ENCODE peak calls at places on chromosomes 3 and 15, in five cellular contexts. One of them, this sample, is unnamed.

GRCh38 chr3:192907784-192908183 is 9.9 kb downstream of the MB21D2 start:
- DNase-seq in nephron progenitor cell: no peak
- DNase-seq in natural killer cell: no peak
- DNase-seq in RWPE2: no peak
- DNase-seq in AG09309: no peak
- DNase-seq in this sample: no peak

GRCh38 chr3:69009559-69010410 is 3.7 kb downstream of the EOGT start:
- DNase-seq in nephron progenitor cell: no peak
- DNase-seq in natural killer cell: no peak
- DNase-seq in RWPE2: no peak
- DNase-seq in AG09309: peak
- DNase-seq in this sample: no peak

GRCh38 chr3:132318451-132318850 is 1.2 kb downstream of the ACP3 start:
- DNase-seq in nephron progenitor cell: no peak
- DNase-seq in natural killer cell: no peak
- DNase-seq in RWPE2: no peak
- DNase-seq in AG09309: no peak
- DNase-seq in this sample: no peak

GRCh38 chr3:98172621-98173020 is 6.1 kb downstream of the OR5H15 start:
- DNase-seq in nephron progenitor cell: no peak
- DNase-seq in natural killer cell: no peak
- DNase-seq in RWPE2: no peak
- DNase-seq in AG09309: no peak
- DNase-seq in this sample: no peak

GRCh38 chr3:190731596-190731995 is 130.9 kb downstream of the GMNC start:
- DNase-seq in nephron progenitor cell: no peak
- DNase-seq in natural killer cell: no peak
- DNase-seq in RWPE2: no peak
- DNase-seq in AG09309: no peak
- DNase-seq in this sample: no peak

GRCh38 chr3:44883213-44883955 is 9.0 kb downstream of the TGM4 start:
- DNase-seq in nephron progenitor cell: no peak
- DNase-seq in natural killer cell: no peak
- DNase-seq in RWPE2: no peak
- DNase-seq in AG09309: no peak
- DNase-seq in this sample: no peak

GRCh38 chr15:42385206-42385979 is 26.1 kb downstream of the CAPN3 start:
- DNase-seq in nephron progenitor cell: peak
- DNase-seq in natural killer cell: no peak
- DNase-seq in RWPE2: peak
- DNase-seq in AG09309: no peak
- DNase-seq in this sample: no peak

GRCh38 chr15:72168833-72169232 is 28.8 kb downstream of the GRAMD2A start:
- DNase-seq in nephron progenitor cell: no peak
- DNase-seq in natural killer cell: no peak
- DNase-seq in RWPE2: no peak
- DNase-seq in AG09309: no peak
- DNase-seq in this sample: no peak

GRCh38 chr3:50651875-50652529 is 22.7 kb upstream of the DOCK3 start:
- DNase-seq in nephron progenitor cell: no peak
- DNase-seq in natural killer cell: no peak
- DNase-seq in RWPE2: no peak
- DNase-seq in AG09309: no peak
- DNase-seq in this sample: no peak

GRCh38 chr3:126657901-126658300 is 3.0 kb upstream of the TXNRD3 start:
- DNase-seq in nephron progenitor cell: no peak
- DNase-seq in natural killer cell: no peak
- DNase-seq in RWPE2: no peak
- DNase-seq in AG09309: no peak
- DNase-seq in this sample: no peak

GRCh38 chr3:195559723-195560409 is 16.7 kb upstream of the PPP1R2 start:
- DNase-seq in nephron progenitor cell: no peak
- DNase-seq in natural killer cell: no peak
- DNase-seq in RWPE2: no peak
- DNase-seq in AG09309: no peak
- DNase-seq in this sample: no peak

GRCh38 chr3:4852780-4853748 is 126.2 kb upstream of the BHLHE40 start:
- DNase-seq in nephron progenitor cell: no peak
- DNase-seq in natural killer cell: no peak
- DNase-seq in RWPE2: no peak
- DNase-seq in AG09309: no peak
- DNase-seq in this sample: no peak

GRCh38 chr15:32851619-32852416 is 134.0 kb downstream of the GREM1 start:
- DNase-seq in nephron progenitor cell: no peak
- DNase-seq in natural killer cell: no peak
- DNase-seq in RWPE2: no peak
- DNase-seq in AG09309: peak
- DNase-seq in this sample: no peak

GRCh38 chr3:190696777-190697501 is 165.6 kb downstream of the GMNC start:
- DNase-seq in nephron progenitor cell: no peak
- DNase-seq in natural killer cell: no peak
- DNase-seq in RWPE2: no peak
- DNase-seq in AG09309: no peak
- DNase-seq in this sample: no peak

GRCh38 chr3:32443471-32443870 is 51.8 kb downstream of the CMTM7 start:
- DNase-seq in nephron progenitor cell: no peak
- DNase-seq in natural killer cell: no peak
- DNase-seq in RWPE2: no peak
- DNase-seq in AG09309: peak
- DNase-seq in this sample: no peak

GRCh38 chr3:50297896-50298725 is 1.1 kb downstream of the HYAL3 start:
- DNase-seq in nephron progenitor cell: no peak
- DNase-seq in natural killer cell: no peak
- DNase-seq in RWPE2: no peak
- DNase-seq in AG09309: no peak
- DNase-seq in this sample: no peak

GRCh38 chr3:169822091-169822490 is 9.4 kb upstream of the LRRC34 start:
- DNase-seq in nephron progenitor cell: no peak
- DNase-seq in natural killer cell: no peak
- DNase-seq in RWPE2: no peak
- DNase-seq in AG09309: no peak
- DNase-seq in this sample: no peak

GRCh38 chr15:66588537-66588936 is 22.7 kb upstream of the LCTL start:
- DNase-seq in nephron progenitor cell: no peak
- DNase-seq in natural killer cell: no peak
- DNase-seq in RWPE2: no peak
- DNase-seq in AG09309: no peak
- DNase-seq in this sample: no peak

GRCh38 chr3:14228611-14229470 is 50.2 kb downstream of the LSM3 start:
- DNase-seq in nephron progenitor cell: no peak
- DNase-seq in natural killer cell: no peak
- DNase-seq in RWPE2: no peak
- DNase-seq in AG09309: no peak
- DNase-seq in this sample: no peak

GRCh38 chr15:85499498-85499897 is 119.1 kb downstream of the AKAP13 start:
- DNase-seq in nephron progenitor cell: no peak
- DNase-seq in natural killer cell: no peak
- DNase-seq in RWPE2: no peak
- DNase-seq in AG09309: no peak
- DNase-seq in this sample: no peak

GRCh38 chr15:74208901-74209559 is 6.4 kb upstream of the STRA6 start:
- DNase-seq in nephron progenitor cell: peak
- DNase-seq in natural killer cell: no peak
- DNase-seq in RWPE2: no peak
- DNase-seq in AG09309: no peak
- DNase-seq in this sample: peak

GRCh38 chr3:25856902-25857518 is 67.1 kb downstream of the OXSM start:
- DNase-seq in nephron progenitor cell: no peak
- DNase-seq in natural killer cell: no peak
- DNase-seq in RWPE2: no peak
- DNase-seq in AG09309: peak
- DNase-seq in this sample: no peak

GRCh38 chr15:78565097-78565950 is at the start of gene CHRNA5:
- DNase-seq in nephron progenitor cell: peak
- DNase-seq in natural killer cell: peak
- DNase-seq in RWPE2: peak
- DNase-seq in AG09309: peak
- DNase-seq in this sample: peak

GRCh38 chr3:81216192-81216591 is 545.3 kb downstream of the GBE1 start:
- DNase-seq in nephron progenitor cell: no peak
- DNase-seq in natural killer cell: no peak
- DNase-seq in RWPE2: no peak
- DNase-seq in AG09309: no peak
- DNase-seq in this sample: no peak

GRCh38 chr3:33299395-33300081 is 22.3 kb downstream of the FBXL2 start:
- DNase-seq in nephron progenitor cell: no peak
- DNase-seq in natural killer cell: no peak
- DNase-seq in RWPE2: no peak
- DNase-seq in AG09309: peak
- DNase-seq in this sample: no peak

GRCh38 chr15:57769266-57769665 is 62.8 kb downstream of the POLR2M start:
- DNase-seq in nephron progenitor cell: no peak
- DNase-seq in natural killer cell: no peak
- DNase-seq in RWPE2: no peak
- DNase-seq in AG09309: peak
- DNase-seq in this sample: no peak

GRCh38 chr15:62964251-62964650 is 78.3 kb upstream of the TPM1 start:
- DNase-seq in nephron progenitor cell: no peak
- DNase-seq in natural killer cell: no peak
- DNase-seq in RWPE2: peak
- DNase-seq in AG09309: peak
- DNase-seq in this sample: no peak

GRCh38 chr15:53536479-53537120 is 222.9 kb downstream of the WDR72 start:
- DNase-seq in nephron progenitor cell: no peak
- DNase-seq in natural killer cell: no peak
- DNase-seq in RWPE2: no peak
- DNase-seq in AG09309: no peak
- DNase-seq in this sample: no peak

DNA sequence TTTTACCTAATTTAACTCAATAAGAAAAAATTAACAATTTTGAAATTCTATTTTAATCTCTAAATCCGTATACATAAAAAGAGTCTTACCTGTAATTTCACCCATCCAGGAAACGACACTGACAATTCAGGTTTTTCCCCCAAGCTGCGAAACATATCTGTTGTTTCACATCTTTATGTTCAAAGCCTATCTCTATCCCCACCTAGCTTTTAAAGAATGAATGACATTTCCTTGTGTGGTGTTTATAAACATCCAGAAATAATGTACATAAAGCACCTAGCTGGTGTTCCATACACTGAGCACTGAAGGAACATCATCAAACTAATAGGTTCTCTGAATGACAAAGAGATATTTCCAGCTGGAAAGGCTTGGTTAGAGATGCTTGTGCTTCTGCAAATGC is 867.8 kb downstream of the SQOR start:
- DNase-seq in nephron progenitor cell: no peak
- DNase-seq in natural killer cell: no peak
- DNase-seq in RWPE2: no peak
- DNase-seq in AG09309: no peak
- DNase-seq in this sample: no peak
- TF ChIP-seq CTCF in nephron progenitor cell: peak
- TF ChIP-seq CTCF in natural killer cell: no peak
- TF ChIP-seq CTCF in RWPE2: peak
- TF ChIP-seq CTCF in AG09309: no peak
- TF ChIP-seq CTCF in this sample: peak

GRCh38 chr3:137347132-137347531 is 389.3 kb downstream of the IL20RB start:
- DNase-seq in nephron progenitor cell: no peak
- DNase-seq in natural killer cell: no peak
- DNase-seq in RWPE2: no peak
- DNase-seq in AG09309: no peak
- DNase-seq in this sample: no peak
- TF ChIP-seq CTCF in nephron progenitor cell: no peak
- TF ChIP-seq CTCF in natural killer cell: no peak
- TF ChIP-seq CTCF in RWPE2: no peak
- TF ChIP-seq CTCF in AG09309: no peak
- TF ChIP-seq CTCF in this sample: peak

GRCh38 chr3:57973715-57974477 is 34.3 kb upstream of the FLNB start:
- DNase-seq in nephron progenitor cell: no peak
- DNase-seq in natural killer cell: no peak
- DNase-seq in RWPE2: no peak
- DNase-seq in AG09309: no peak
- DNase-seq in this sample: no peak

GRCh38 chr3:57972421-57973111 is 35.7 kb upstream of the FLNB start:
- DNase-seq in nephron progenitor cell: no peak
- DNase-seq in natural killer cell: no peak
- DNase-seq in RWPE2: peak
- DNase-seq in AG09309: no peak
- DNase-seq in this sample: no peak

GRCh38 chr3:57974796-57975388 is 33.3 kb upstream of the FLNB start:
- DNase-seq in nephron progenitor cell: no peak
- DNase-seq in natural killer cell: no peak
- DNase-seq in RWPE2: peak
- DNase-seq in AG09309: peak
- DNase-seq in this sample: no peak

GRCh38 chr3:57968499-57968898 is 39.7 kb upstream of the FLNB start:
- DNase-seq in nephron progenitor cell: no peak
- DNase-seq in natural killer cell: no peak
- DNase-seq in RWPE2: no peak
- DNase-seq in AG09309: no peak
- DNase-seq in this sample: no peak

DNA sequence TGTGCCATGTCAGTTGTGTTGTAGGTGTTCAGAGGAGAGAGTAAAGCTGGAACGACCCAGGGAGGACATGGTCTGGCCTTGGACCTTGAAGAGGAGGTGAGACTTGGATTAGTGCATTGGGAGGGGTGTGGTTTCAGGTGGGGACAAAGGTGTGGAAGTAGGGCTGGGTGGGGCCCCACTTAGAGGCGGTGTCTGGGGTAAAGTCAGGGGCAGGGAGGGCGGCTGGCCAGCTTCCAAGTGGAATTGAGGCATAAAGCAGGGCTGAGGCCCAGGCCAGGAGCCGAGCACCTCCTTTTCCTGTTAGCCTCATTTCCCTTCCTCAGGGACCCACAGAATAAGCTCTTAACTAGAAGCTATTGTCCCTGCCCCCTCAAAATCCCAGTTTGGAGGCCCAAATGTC is 36.2 kb upstream of the FLNB start:
- DNase-seq in nephron progenitor cell: no peak
- DNase-seq in natural killer cell: no peak
- DNase-seq in RWPE2: peak
- DNase-seq in AG09309: no peak
- DNase-seq in this sample: no peak
- TF ChIP-seq CTCF in nephron progenitor cell: no peak
- TF ChIP-seq CTCF in natural killer cell: no peak
- TF ChIP-seq CTCF in RWPE2: no peak
- TF ChIP-seq CTCF in AG09309: no peak
- TF ChIP-seq CTCF in this sample: no peak

GRCh38 chr15:76961277-76962010 is 29.9 kb downstream of the RCN2 start:
- DNase-seq in nephron progenitor cell: no peak
- DNase-seq in natural killer cell: no peak
- DNase-seq in RWPE2: no peak
- DNase-seq in AG09309: no peak
- DNase-seq in this sample: no peak
- TF ChIP-seq CTCF in nephron progenitor cell: no peak
- TF ChIP-seq CTCF in natural killer cell: no peak
- TF ChIP-seq CTCF in RWPE2: no peak
- TF ChIP-seq CTCF in AG09309: no peak
- TF ChIP-seq CTCF in this sample: peak

DNA sequence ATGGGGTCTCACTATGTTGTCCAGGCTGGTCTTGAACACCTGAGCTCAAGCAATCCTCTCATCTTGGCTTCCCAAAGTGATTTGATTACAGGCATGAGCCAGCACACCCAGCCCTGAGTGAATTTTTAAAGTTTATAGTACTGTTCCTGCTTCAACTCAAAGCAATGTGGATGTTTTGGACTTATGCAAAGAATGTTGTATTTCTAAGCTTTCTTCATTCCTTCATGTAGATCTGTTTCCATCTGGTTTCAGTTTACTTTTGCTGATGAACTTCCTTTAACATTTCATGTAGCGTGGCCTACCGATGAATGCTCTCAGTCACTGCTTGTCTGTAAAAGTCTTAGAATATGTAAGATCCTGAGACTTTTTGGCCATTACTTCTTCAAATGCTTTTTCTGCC is 23.2 kb downstream of the NRG4 start:
- DNase-seq in nephron progenitor cell: no peak
- DNase-seq in natural killer cell: no peak
- DNase-seq in RWPE2: no peak
- DNase-seq in AG09309: peak
- DNase-seq in this sample: no peak
- TF ChIP-seq CTCF in nephron progenitor cell: no peak
- TF ChIP-seq CTCF in natural killer cell: no peak
- TF ChIP-seq CTCF in RWPE2: no peak
- TF ChIP-seq CTCF in AG09309: no peak
- TF ChIP-seq CTCF in this sample: no peak

This sample was measured in type B pancreatic cell.